ENCODE peak calls at places on chromosomes 1 and 21, in seven cellular contexts. J is activated gamma-delta T cell treated with Interleukin-2 at 50 U/mL for 16 hours; M is endodermal cell; X is right cardiac atrium; W is NCI-H2081; E is AG09309; Z is stimulated activated CD8-positive, alpha-beta memory T cell treated with anti-CD3 and anti-CD28 coated beads, Interleukin-15, amount 100 ng/mL, for 24 hours. F is an unnamed sample.
A peak's percentile ranks its signal among the peaks of the same experiment; 100 is the strongest.

GRCh38 chr1:156160744-156161181 is 7.4 kb downstream of the SEMA4A start:
- DNase-seq in X (peak; percentile 95), J (peak; percentile 59), Z (peak; percentile 53), W (peak; percentile 40), M (peak; percentile 94), E (no peak), F (peak; percentile 74)

GRCh38 chr1:39470040-39470439 is 21.4 kb upstream of the BMP8A start:
- DNase-seq in E (no peak), W (no peak), M (no peak), J (no peak), Z (no peak), X (no peak), F (no peak)

GRCh38 chr1:30405081-30405480 is 318.3 kb downstream of the MATN1 start:
- DNase-seq in E (no peak), W (no peak), Z (no peak), J (no peak), M (peak; percentile 30), X (no peak), F (no peak)

GRCh38 chr1:188689542-188689941 is 1788.1 kb downstream of the BRINP3 start:
- DNase-seq in M (no peak), E (no peak), W (peak; percentile 64), Z (no peak), J (no peak), X (no peak), F (no peak)

GRCh38 chr1:20600156-20600555 is 11.3 kb downstream of the CDA start:
- DNase-seq in M (no peak), W (no peak), J (no peak), Z (no peak), E (no peak), X (no peak), F (no peak)

GRCh38 chr21:39281853-39282252 is 31.6 kb downstream of the BRWD1 start:
- DNase-seq in M (no peak), W (no peak), J (no peak), Z (no peak), X (no peak), E (no peak), F (no peak)

GRCh38 chr1:93576346-93576745 is 105.3 kb downstream of the BCAR3 start:
- DNase-seq in M (peak; percentile 43), X (peak; percentile 66), Z (no peak), E (no peak), J (no peak), W (peak; percentile 93), F (no peak)

GRCh38 chr1:229164836-229165285 is 106.0 kb upstream of the RAB4A start:
- DNase-seq in E (no peak), W (no peak), M (no peak), X (no peak), Z (no peak), J (no peak), F (no peak)

GRCh38 chr1:25744140-25744581 is 55.8 kb upstream of the SELENON start:
- DNase-seq in M (peak; percentile 89), W (peak; percentile 63), X (peak; percentile 83), J (no peak), Z (no peak), E (peak; percentile 21), F (no peak)

GRCh38 chr21:34688145-34688544 is 19.4 kb downstream of the CLIC6 start:
- DNase-seq in E (no peak), W (no peak), X (peak; percentile 64), J (no peak), M (no peak), Z (no peak), F (no peak)

GRCh38 chr1:56132520-56132919 is 446.8 kb downstream of the PLPP3 start:
- DNase-seq in M (no peak), X (no peak), E (no peak), Z (no peak), J (no peak), W (no peak), F (no peak)

GRCh38 chr1:232179896-232180760 is 449.8 kb downstream of the SIPA1L2 start:
- DNase-seq in J (no peak), X (no peak), E (no peak), M (peak; percentile 60), W (no peak), Z (no peak), F (no peak)

GRCh38 chr1:63601912-63602311 is 8.7 kb downstream of the PGM1 start:
- DNase-seq in W (no peak), Z (no peak), J (no peak), E (no peak), X (no peak), M (no peak), F (no peak)

GRCh38 chr1:243496173-243496553 is 240.3 kb downstream of the SDCCAG8 start:
- DNase-seq in X (peak; percentile 82), W (no peak), Z (no peak), J (no peak), E (no peak), M (no peak), F (no peak)

GRCh38 chr1:154353966-154354365 is 28.6 kb downstream of the ATP8B2 start:
- DNase-seq in Z (no peak), M (no peak), W (no peak), J (no peak), X (no peak), E (no peak), F (no peak)